ENCODE peak calls at places on chromosomes 2 and 18, in four cellular contexts. N is heart left ventricle; M is neuronal stem cell; R is CD8-positive, alpha-beta T cell. E is an unnamed sample.

GRCh38 chr2:3435440-3435839 is 55.9 kb downstream of the TRAPPC12 start:
- DNase-seq in R (no peak), N (no peak), M (no peak), E (no peak)

GRCh38 chr2:127090281-127091128 is 16.4 kb downstream of the BIN1 start:
- DNase-seq in R (no peak), M (no peak), N (peak), E (no peak)

GRCh38 chr2:73561422-73561821 is 80.8 kb downstream of the NAT8 start:
- DNase-seq in N (no peak), R (no peak), M (no peak), E (no peak)

GRCh38 chr2:9750224-9751215 is 92.8 kb upstream of the TAF1B start:
- DNase-seq in M (no peak), N (no peak), R (no peak), E (no peak)

GRCh38 chr2:122748552-122749011 is 993.1 kb downstream of the TSN start:
- DNase-seq in R (no peak), N (peak), M (no peak), E (no peak)

GRCh38 chr2:59693176-59693959 is 860.1 kb downstream of the BCL11A start:
- DNase-seq in N (no peak), R (no peak), M (no peak), E (no peak)

GRCh38 chr2:143903172-143903856 is 616.6 kb downstream of the ZEB2 start:
- DNase-seq in N (no peak), M (no peak), R (no peak), E (no peak)

GRCh38 chr2:113724010-113724409 is 32.4 kb downstream of the SLC35F5 start:
- DNase-seq in N (no peak), M (no peak), R (no peak), E (no peak)

GRCh38 chr2:110748489-110748867 is 16.1 kb downstream of the ACOXL start:
- DNase-seq in R (no peak), N (no peak), M (no peak), E (no peak)

GRCh38 chr18:22604986-22605421 is 187.3 kb upstream of the CTAGE1 start:
- DNase-seq in M (no peak), R (no peak), N (no peak), E (no peak)

GRCh38 chr2:55922488-55922887 is 1.1 kb downstream of the EFEMP1 start:
- DNase-seq in M (peak), R (no peak), N (no peak), E (no peak)

GRCh38 chr2:146415291-146415690 is 1429.5 kb upstream of the ACVR2A start:
- DNase-seq in R (no peak), N (no peak), M (no peak), E (no peak)

GRCh38 chr2:65164379-65165023 is 34.6 kb upstream of the RAB1A start:
- DNase-seq in R (no peak), M (no peak), N (no peak), E (no peak)
- H3K27ac ChIP-seq in R (no peak), M (no peak), N (peak), E (no peak)

DNA sequence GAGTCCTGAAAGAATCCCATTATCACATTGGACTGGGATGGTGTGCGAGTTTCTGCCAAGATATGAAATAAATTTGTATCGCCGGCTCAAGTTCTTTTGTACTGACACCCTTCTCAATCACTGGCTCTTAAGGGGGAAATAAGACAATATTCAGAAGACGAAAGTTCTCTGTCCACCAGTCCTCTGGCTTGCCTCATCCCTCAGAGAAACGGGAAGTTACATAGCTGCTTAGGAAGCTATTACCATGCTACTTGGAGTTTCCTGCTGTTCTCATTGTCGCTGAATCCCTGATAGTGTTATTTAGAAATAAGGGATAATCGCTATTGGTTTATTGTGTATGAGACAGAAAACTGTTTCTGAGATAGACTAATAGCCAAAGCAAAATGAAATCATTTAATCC is 205.0 kb upstream of the ZNF521 start:
- DNase-seq in M (no peak), R (no peak), N (no peak), E (no peak)
- H3K27ac ChIP-seq in M (no peak), R (no peak), N (no peak), E (no peak)

GRCh38 chr2:96207778-96208143 is 866 bp downstream of the STARD7 start:
- DNase-seq in R (no peak), M (no peak), N (no peak), E (no peak)
- H3K27ac ChIP-seq in R (peak), M (peak), N (peak), E (peak)

GRCh38 chr2:188979119-188979729 is 5.1 kb downstream of the COL3A1 start:
- DNase-seq in M (no peak), R (no peak), N (no peak), E (no peak)
- H3K27ac ChIP-seq in M (no peak), R (no peak), N (peak), E (no peak)